ENCODE peak calls at places on chromosomes 4 and X, in ten cellular contexts. One of them, this sample, is unnamed.

GRCh38 chrX:120111611-120112010 is 4.1 kb downstream of the RHOXF1 start:
- DNase-seq in adipocyte: peak
- DNase-seq in GM23338: no peak
- DNase-seq in HAP-1: no peak
- DNase-seq in CD8-positive, alpha-beta memory T cell: no peak
- DNase-seq in left lung: no peak
- DNase-seq in A549: no peak
- DNase-seq in CD4-positive, alpha-beta memory T cell: no peak
- DNase-seq in naive thymus-derived CD4-positive, alpha-beta T cell: no peak
- DNase-seq in gastrocnemius medialis: no peak
- DNase-seq in this sample: no peak

GRCh38 chr4:82201303-82201702 is 172.5 kb downstream of the HNRNPD start:
- DNase-seq in adipocyte: no peak
- DNase-seq in GM23338: no peak
- DNase-seq in HAP-1: no peak
- DNase-seq in CD8-positive, alpha-beta memory T cell: no peak
- DNase-seq in left lung: peak
- DNase-seq in A549: no peak
- DNase-seq in CD4-positive, alpha-beta memory T cell: no peak
- DNase-seq in naive thymus-derived CD4-positive, alpha-beta T cell: no peak
- DNase-seq in gastrocnemius medialis: no peak
- DNase-seq in this sample: peak

GRCh38 chr4:146193628-146194027 is 18.1 kb downstream of the LSM6 start:
- DNase-seq in adipocyte: no peak
- DNase-seq in GM23338: no peak
- DNase-seq in HAP-1: no peak
- DNase-seq in CD8-positive, alpha-beta memory T cell: no peak
- DNase-seq in left lung: no peak
- DNase-seq in A549: no peak
- DNase-seq in CD4-positive, alpha-beta memory T cell: no peak
- DNase-seq in naive thymus-derived CD4-positive, alpha-beta T cell: no peak
- DNase-seq in gastrocnemius medialis: no peak
- DNase-seq in this sample: no peak

GRCh38 chrX:119069128-119069527 is 3.7 kb upstream of the CT47C1 start:
- DNase-seq in adipocyte: no peak
- DNase-seq in GM23338: no peak
- DNase-seq in HAP-1: no peak
- DNase-seq in CD8-positive, alpha-beta memory T cell: no peak
- DNase-seq in left lung: no peak
- DNase-seq in A549: no peak
- DNase-seq in CD4-positive, alpha-beta memory T cell: no peak
- DNase-seq in naive thymus-derived CD4-positive, alpha-beta T cell: no peak
- DNase-seq in gastrocnemius medialis: no peak
- DNase-seq in this sample: no peak

GRCh38 chrX:28920554-28920953 is 333.3 kb downstream of the IL1RAPL1 start:
- DNase-seq in adipocyte: no peak
- DNase-seq in GM23338: peak
- DNase-seq in HAP-1: peak
- DNase-seq in CD8-positive, alpha-beta memory T cell: no peak
- DNase-seq in left lung: no peak
- DNase-seq in A549: no peak
- DNase-seq in CD4-positive, alpha-beta memory T cell: no peak
- DNase-seq in naive thymus-derived CD4-positive, alpha-beta T cell: no peak
- DNase-seq in gastrocnemius medialis: no peak
- DNase-seq in this sample: no peak

GRCh38 chr4:54077812-54078211 is 13.4 kb upstream of the CHIC2 start:
- DNase-seq in adipocyte: peak
- DNase-seq in GM23338: no peak
- DNase-seq in HAP-1: no peak
- DNase-seq in CD8-positive, alpha-beta memory T cell: no peak
- DNase-seq in left lung: no peak
- DNase-seq in A549: no peak
- DNase-seq in CD4-positive, alpha-beta memory T cell: no peak
- DNase-seq in naive thymus-derived CD4-positive, alpha-beta T cell: no peak
- DNase-seq in gastrocnemius medialis: no peak
- DNase-seq in this sample: no peak

GRCh38 chrX:3271485-3272186 is 74.8 kb downstream of the MXRA5 start:
- DNase-seq in adipocyte: peak
- DNase-seq in GM23338: no peak
- DNase-seq in HAP-1: no peak
- DNase-seq in CD8-positive, alpha-beta memory T cell: no peak
- DNase-seq in left lung: no peak
- DNase-seq in A549: no peak
- DNase-seq in CD4-positive, alpha-beta memory T cell: no peak
- DNase-seq in naive thymus-derived CD4-positive, alpha-beta T cell: no peak
- DNase-seq in gastrocnemius medialis: no peak
- DNase-seq in this sample: peak

GRCh38 chr4:64774626-64775025 is 365.4 kb upstream of the TECRL start:
- DNase-seq in adipocyte: no peak
- DNase-seq in GM23338: no peak
- DNase-seq in HAP-1: no peak
- DNase-seq in CD8-positive, alpha-beta memory T cell: no peak
- DNase-seq in left lung: no peak
- DNase-seq in A549: no peak
- DNase-seq in CD4-positive, alpha-beta memory T cell: no peak
- DNase-seq in naive thymus-derived CD4-positive, alpha-beta T cell: no peak
- DNase-seq in gastrocnemius medialis: no peak
- DNase-seq in this sample: no peak

GRCh38 chrX:134880866-134881265 is 109.9 kb upstream of the SMIM10 start:
- DNase-seq in adipocyte: peak
- DNase-seq in GM23338: no peak
- DNase-seq in HAP-1: no peak
- DNase-seq in CD8-positive, alpha-beta memory T cell: no peak
- DNase-seq in left lung: no peak
- DNase-seq in A549: no peak
- DNase-seq in CD4-positive, alpha-beta memory T cell: no peak
- DNase-seq in naive thymus-derived CD4-positive, alpha-beta T cell: no peak
- DNase-seq in gastrocnemius medialis: no peak
- DNase-seq in this sample: no peak

GRCh38 chr4:152983221-152983620 is 47.1 kb downstream of the FHDC1 start:
- DNase-seq in adipocyte: no peak
- DNase-seq in GM23338: peak
- DNase-seq in HAP-1: no peak
- DNase-seq in CD8-positive, alpha-beta memory T cell: no peak
- DNase-seq in left lung: no peak
- DNase-seq in A549: no peak
- DNase-seq in CD4-positive, alpha-beta memory T cell: no peak
- DNase-seq in naive thymus-derived CD4-positive, alpha-beta T cell: no peak
- DNase-seq in gastrocnemius medialis: no peak
- DNase-seq in this sample: peak

GRCh38 chr4:92996533-92996932 is 692.8 kb downstream of the GRID2 start:
- DNase-seq in adipocyte: no peak
- DNase-seq in GM23338: no peak
- DNase-seq in HAP-1: no peak
- DNase-seq in CD8-positive, alpha-beta memory T cell: no peak
- DNase-seq in left lung: no peak
- DNase-seq in A549: no peak
- DNase-seq in CD4-positive, alpha-beta memory T cell: no peak
- DNase-seq in naive thymus-derived CD4-positive, alpha-beta T cell: no peak
- DNase-seq in gastrocnemius medialis: no peak
- DNase-seq in this sample: no peak

GRCh38 chr4:36841583-36842326 is 402.8 kb upstream of the NWD2 start:
- DNase-seq in adipocyte: no peak
- DNase-seq in GM23338: no peak
- DNase-seq in HAP-1: no peak
- DNase-seq in CD8-positive, alpha-beta memory T cell: no peak
- DNase-seq in left lung: no peak
- DNase-seq in A549: no peak
- DNase-seq in CD4-positive, alpha-beta memory T cell: no peak
- DNase-seq in naive thymus-derived CD4-positive, alpha-beta T cell: no peak
- DNase-seq in gastrocnemius medialis: no peak
- DNase-seq in this sample: no peak

DNA sequence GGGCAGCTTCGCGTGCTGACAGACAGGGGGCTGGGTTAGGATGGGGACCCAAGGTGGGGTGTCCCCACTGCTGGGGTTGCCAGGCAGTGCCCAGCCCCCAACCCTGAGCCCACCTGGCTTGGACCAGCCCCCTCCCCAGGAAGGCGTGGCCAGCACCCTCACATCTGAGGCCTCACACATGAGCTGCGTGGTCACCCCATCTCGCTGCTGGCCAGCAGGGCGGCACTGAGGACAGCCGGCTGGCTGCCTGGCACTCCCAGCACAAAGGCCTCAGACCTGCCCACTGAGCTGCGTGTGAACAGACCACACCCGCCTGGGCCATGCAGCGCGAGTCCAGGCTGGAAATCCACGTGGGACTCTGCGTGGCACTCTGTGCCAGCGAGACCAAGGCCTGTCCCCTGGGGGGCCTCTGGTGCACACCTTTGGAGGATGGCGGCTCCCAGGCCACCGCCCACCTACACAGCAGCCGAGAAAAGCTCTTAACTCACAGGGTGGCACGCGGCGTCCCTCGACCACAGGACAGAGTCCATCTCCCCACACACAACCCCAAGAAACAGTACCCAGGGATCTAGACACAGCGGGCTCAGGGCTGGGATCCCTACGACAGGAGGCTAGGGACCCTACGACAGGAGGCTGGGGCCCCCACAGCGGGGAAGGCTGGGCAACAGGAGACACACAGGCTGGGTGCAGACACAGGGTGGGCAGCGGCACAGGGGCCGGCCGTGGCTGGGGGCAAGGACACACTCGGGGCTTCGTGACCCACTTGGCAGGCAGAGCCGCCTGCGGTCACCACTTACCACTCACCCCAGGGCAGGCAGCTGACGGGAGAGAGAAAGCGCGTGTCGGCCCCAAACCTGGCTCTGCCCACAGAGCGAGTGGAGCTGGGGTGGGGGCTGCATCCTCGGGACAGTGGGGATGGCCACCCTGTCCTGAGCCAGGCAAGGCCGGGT is 9.8 kb downstream of the DGKQ start:
- DNase-seq in adipocyte: no peak
- DNase-seq in GM23338: no peak
- DNase-seq in HAP-1: no peak
- DNase-seq in CD8-positive, alpha-beta memory T cell: peak
- DNase-seq in left lung: no peak
- DNase-seq in A549: no peak
- DNase-seq in CD4-positive, alpha-beta memory T cell: no peak
- DNase-seq in naive thymus-derived CD4-positive, alpha-beta T cell: no peak
- DNase-seq in gastrocnemius medialis: no peak
- DNase-seq in this sample: no peak
- H3K4me3 ChIP-seq in adipocyte: no peak
- H3K4me3 ChIP-seq in GM23338: no peak
- H3K4me3 ChIP-seq in HAP-1: no peak
- H3K4me3 ChIP-seq in CD8-positive, alpha-beta memory T cell: no peak
- H3K4me3 ChIP-seq in left lung: no peak
- H3K4me3 ChIP-seq in A549: no peak
- H3K4me3 ChIP-seq in CD4-positive, alpha-beta memory T cell: no peak
- H3K4me3 ChIP-seq in naive thymus-derived CD4-positive, alpha-beta T cell: no peak
- H3K4me3 ChIP-seq in gastrocnemius medialis: no peak
- H3K4me3 ChIP-seq in this sample: no peak

GRCh38 chr4:7857238-7857701 is 82.4 kb downstream of the AFAP1 start:
- DNase-seq in adipocyte: peak
- DNase-seq in GM23338: no peak
- DNase-seq in HAP-1: no peak
- DNase-seq in CD8-positive, alpha-beta memory T cell: no peak
- DNase-seq in left lung: no peak
- DNase-seq in A549: no peak
- DNase-seq in CD4-positive, alpha-beta memory T cell: no peak
- DNase-seq in naive thymus-derived CD4-positive, alpha-beta T cell: no peak
- DNase-seq in gastrocnemius medialis: no peak
- DNase-seq in this sample: no peak
- H3K4me3 ChIP-seq in adipocyte: peak
- H3K4me3 ChIP-seq in GM23338: no peak
- H3K4me3 ChIP-seq in HAP-1: no peak
- H3K4me3 ChIP-seq in CD8-positive, alpha-beta memory T cell: no peak
- H3K4me3 ChIP-seq in left lung: no peak
- H3K4me3 ChIP-seq in A549: no peak
- H3K4me3 ChIP-seq in CD4-positive, alpha-beta memory T cell: no peak
- H3K4me3 ChIP-seq in naive thymus-derived CD4-positive, alpha-beta T cell: no peak
- H3K4me3 ChIP-seq in gastrocnemius medialis: no peak
- H3K4me3 ChIP-seq in this sample: no peak

GRCh38 chr4:11436084-11436483 is 7.4 kb upstream of the HS3ST1 start:
- DNase-seq in adipocyte: no peak
- DNase-seq in GM23338: no peak
- DNase-seq in HAP-1: no peak
- DNase-seq in CD8-positive, alpha-beta memory T cell: no peak
- DNase-seq in left lung: no peak
- DNase-seq in A549: no peak
- DNase-seq in CD4-positive, alpha-beta memory T cell: no peak
- DNase-seq in naive thymus-derived CD4-positive, alpha-beta T cell: no peak
- DNase-seq in gastrocnemius medialis: no peak
- DNase-seq in this sample: no peak
- H3K4me3 ChIP-seq in adipocyte: no peak
- H3K4me3 ChIP-seq in GM23338: no peak
- H3K4me3 ChIP-seq in HAP-1: no peak
- H3K4me3 ChIP-seq in CD8-positive, alpha-beta memory T cell: no peak
- H3K4me3 ChIP-seq in left lung: no peak
- H3K4me3 ChIP-seq in A549: no peak
- H3K4me3 ChIP-seq in CD4-positive, alpha-beta memory T cell: no peak
- H3K4me3 ChIP-seq in naive thymus-derived CD4-positive, alpha-beta T cell: no peak
- H3K4me3 ChIP-seq in gastrocnemius medialis: no peak
- H3K4me3 ChIP-seq in this sample: no peak

GRCh38 chr4:6198768-6199343 is 1.5 kb downstream of the JAKMIP1 start:
- DNase-seq in adipocyte: no peak
- DNase-seq in GM23338: peak
- DNase-seq in HAP-1: no peak
- DNase-seq in CD8-positive, alpha-beta memory T cell: peak
- DNase-seq in left lung: no peak
- DNase-seq in A549: no peak
- DNase-seq in CD4-positive, alpha-beta memory T cell: no peak
- DNase-seq in naive thymus-derived CD4-positive, alpha-beta T cell: no peak
- DNase-seq in gastrocnemius medialis: no peak
- DNase-seq in this sample: no peak

GRCh38 chr4:6199344-6199921 is 916 bp downstream of the JAKMIP1 start:
- DNase-seq in adipocyte: no peak
- DNase-seq in GM23338: peak
- DNase-seq in HAP-1: no peak
- DNase-seq in CD8-positive, alpha-beta memory T cell: peak
- DNase-seq in left lung: no peak
- DNase-seq in A549: no peak
- DNase-seq in CD4-positive, alpha-beta memory T cell: no peak
- DNase-seq in naive thymus-derived CD4-positive, alpha-beta T cell: no peak
- DNase-seq in gastrocnemius medialis: no peak
- DNase-seq in this sample: no peak

GRCh38 chr4:6200011-6200921 is at the start of gene JAKMIP1:
- DNase-seq in adipocyte: peak
- DNase-seq in GM23338: peak
- DNase-seq in HAP-1: peak
- DNase-seq in CD8-positive, alpha-beta memory T cell: peak
- DNase-seq in left lung: peak
- DNase-seq in A549: peak
- DNase-seq in CD4-positive, alpha-beta memory T cell: peak
- DNase-seq in naive thymus-derived CD4-positive, alpha-beta T cell: peak
- DNase-seq in gastrocnemius medialis: peak
- DNase-seq in this sample: no peak

GRCh38 chr4:6201580-6202091 is 1.3 kb upstream of the JAKMIP1 start:
- DNase-seq in adipocyte: no peak
- DNase-seq in GM23338: no peak
- DNase-seq in HAP-1: no peak
- DNase-seq in CD8-positive, alpha-beta memory T cell: peak
- DNase-seq in left lung: no peak
- DNase-seq in A549: no peak
- DNase-seq in CD4-positive, alpha-beta memory T cell: no peak
- DNase-seq in naive thymus-derived CD4-positive, alpha-beta T cell: no peak
- DNase-seq in gastrocnemius medialis: no peak
- DNase-seq in this sample: no peak

DNA sequence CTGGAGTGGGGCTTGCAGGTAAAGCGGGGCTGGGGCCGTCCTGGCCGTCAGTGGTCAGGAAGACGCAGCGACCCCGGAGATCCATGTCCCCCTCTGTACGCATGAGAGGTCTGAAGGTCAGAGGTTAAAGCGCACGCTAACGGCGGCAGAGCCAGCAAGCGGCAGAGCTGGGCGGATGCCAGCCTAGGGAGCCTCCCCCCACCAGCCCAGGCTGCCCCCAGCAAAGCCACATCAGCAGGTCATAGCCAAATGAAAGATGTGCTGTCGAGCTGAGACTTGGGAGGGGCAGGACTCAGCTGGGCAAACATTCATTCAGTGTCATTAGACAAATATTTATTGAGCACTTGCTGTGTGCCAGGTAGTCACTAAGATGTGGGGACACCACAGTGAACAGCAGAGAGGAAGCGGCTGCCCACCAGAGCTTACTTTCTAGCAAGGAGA is 593 bp upstream of the JAKMIP1 start:
- DNase-seq in adipocyte: no peak
- DNase-seq in GM23338: no peak
- DNase-seq in HAP-1: no peak
- DNase-seq in CD8-positive, alpha-beta memory T cell: peak
- DNase-seq in left lung: no peak
- DNase-seq in A549: no peak
- DNase-seq in CD4-positive, alpha-beta memory T cell: no peak
- DNase-seq in naive thymus-derived CD4-positive, alpha-beta T cell: no peak
- DNase-seq in gastrocnemius medialis: no peak
- DNase-seq in this sample: no peak
- H3K4me3 ChIP-seq in adipocyte: no peak
- H3K4me3 ChIP-seq in GM23338: peak
- H3K4me3 ChIP-seq in HAP-1: no peak
- H3K4me3 ChIP-seq in CD8-positive, alpha-beta memory T cell: no peak
- H3K4me3 ChIP-seq in left lung: peak
- H3K4me3 ChIP-seq in A549: peak
- H3K4me3 ChIP-seq in CD4-positive, alpha-beta memory T cell: peak
- H3K4me3 ChIP-seq in naive thymus-derived CD4-positive, alpha-beta T cell: peak
- H3K4me3 ChIP-seq in gastrocnemius medialis: no peak
- H3K4me3 ChIP-seq in this sample: no peak

This sample was measured in SJCRH30.